ENCODE peak calls at places on chromosomes 5 and 9, in ten cellular contexts. B is NCI-H1092 treated with DMSO at 0.1 percent for 48 hours; K is NCI-H345; N is Ammon's horn; W is choroid plexus epithelial cell; U is left ventricle myocardium inferior; S is HT-29; Y is activated CD4-positive, CD25-positive, alpha-beta regulatory T cell; C is epithelial cell of proximal tubule; Q is activated CD4-positive, alpha-beta T cell treated with anti-CD3 and anti-CD28 coated beads, Interleukin-2, amount 50 U/mL, for 1 hour. D is an unnamed sample.

GRCh38 chr5:159826351-159827222 is 89.7 kb upstream of the ADRA1B start:
- DNase-seq in Q (no peak), C (peak), S (no peak), K (peak), N (no peak), U (no peak), B (no peak), W (peak), Y (no peak), D (no peak)

GRCh38 chr9:116154976-116155699 is 1.5 kb downstream of the PAPPA start:
- DNase-seq in Q (no peak), B (no peak), K (no peak), W (peak), N (no peak), S (no peak), C (no peak), Y (no peak), U (peak), D (no peak)

GRCh38 chr5:136374003-136374402 is 8.7 kb upstream of the TRPC7 start:
- DNase-seq in S (peak), W (peak), Q (no peak), U (no peak), N (no peak), Y (no peak), C (no peak), B (peak), K (no peak), D (no peak)

GRCh38 chr5:116898917-116899316 is 324.3 kb upstream of the SEMA6A start:
- DNase-seq in C (no peak), Q (no peak), N (no peak), W (no peak), U (no peak), K (no peak), B (no peak), S (no peak), Y (no peak), D (no peak)

GRCh38 chr9:14349141-14349817 is 35.3 kb upstream of the NFIB start:
- DNase-seq in N (peak), W (no peak), B (no peak), S (no peak), Q (no peak), C (no peak), U (no peak), K (no peak), Y (no peak), D (no peak)

GRCh38 chr9:33111621-33112020 is 35.1 kb upstream of the SMU1 start:
- DNase-seq in U (no peak), B (no peak), S (no peak), Q (no peak), N (no peak), K (no peak), C (no peak), W (no peak), Y (no peak), D (no peak)

GRCh38 chr5:55344392-55344992 is 36.7 kb downstream of the MTREX start:
- DNase-seq in Q (peak), S (peak), B (no peak), U (peak), C (no peak), K (peak), W (peak), N (peak), Y (peak), D (peak)

GRCh38 chr5:133783481-133783880 is 171.1 kb upstream of the FSTL4 start:
- DNase-seq in Y (no peak), Q (no peak), U (no peak), C (no peak), N (no peak), B (no peak), W (no peak), S (no peak), K (no peak), D (no peak)

GRCh38 chr9:130212543-130213297 is 40.5 kb downstream of the NCS1 start:
- DNase-seq in C (no peak), Q (no peak), W (no peak), Y (no peak), K (no peak), N (peak), S (no peak), B (no peak), U (no peak), D (no peak)

GRCh38 chr9:84403288-84403687 is 62.7 kb upstream of the SLC28A3 start:
- DNase-seq in Q (no peak), C (no peak), K (no peak), U (no peak), B (no peak), S (no peak), W (no peak), N (no peak), Y (no peak), D (no peak)

GRCh38 chr5:43638556-43638955 is 35.6 kb downstream of the NNT start:
- DNase-seq in S (no peak), W (peak), N (no peak), B (no peak), Q (no peak), Y (no peak), K (no peak), C (no peak), U (no peak), D (no peak)

GRCh38 chr5:69217154-69217731 is 17.4 kb upstream of the CDK7 start:
- DNase-seq in N (no peak), W (no peak), B (no peak), Y (peak), S (no peak), U (peak), C (no peak), K (no peak), Q (peak), D (peak)

GRCh38 chr5:106521701-106522100 is 1149.0 kb downstream of the EFNA5 start:
- DNase-seq in Y (no peak), C (peak), Q (no peak), B (no peak), W (peak), U (no peak), K (peak), N (peak), S (no peak), D (no peak)

GRCh38 chr9:3526166-3526902 is 533 bp upstream of the RFX3 start:
- DNase-seq in N (peak), Q (peak), U (peak), W (peak), S (peak), Y (peak), C (no peak), K (peak), B (peak), D (peak)